ENCODE peak calls at places on chromosomes 11 and 22, in six cellular contexts. V is testis; F is body of pancreas; U is CD4-positive, alpha-beta memory T cell; T is spleen; S is pancreas. P is an unnamed sample.

GRCh38 chr11:44112083-44112865 is 16.8 kb downstream of the EXT2 start:
- DNase-seq in V (peak; percentile 20), F (peak; percentile 41), U (no peak), T (no peak), S (no peak), P (no peak)

GRCh38 chr11:69140635-69141034 is 15.1 kb upstream of the SMIM38 start:
- DNase-seq in V (no peak), F (no peak), U (no peak), T (no peak), S (no peak), P (no peak)

GRCh38 chr22:29912605-29913398 is 29.8 kb downstream of the MTMR3 start:
- DNase-seq in V (no peak), F (no peak), U (no peak), T (no peak), S (no peak), P (no peak)

GRCh38 chr11:121318848-121319834 is 26.6 kb downstream of the SC5D start:
- DNase-seq in V (no peak), F (peak; percentile 13), U (peak; percentile 53), T (no peak), S (no peak), P (no peak)

GRCh38 chr11:129861702-129862107 is 33.7 kb downstream of the NFRKB start:
- DNase-seq in V (peak; percentile 53), F (peak; percentile 76), U (no peak), T (no peak), S (peak; percentile 63), P (peak; percentile 92)

GRCh38 chr22:48320048-48320655 is 1507.5 kb downstream of the BRD1 start:
- DNase-seq in V (no peak), F (no peak), U (no peak), T (peak; percentile 52), S (no peak), P (no peak)

GRCh38 chr11:113048820-113049555 is 87.8 kb downstream of the NCAM1 start:
- DNase-seq in V (no peak), F (no peak), U (no peak), T (no peak), S (no peak), P (no peak)

GRCh38 chr11:100892886-100893285 is 205.8 kb downstream of the ARHGAP42 start:
- DNase-seq in V (no peak), F (no peak), U (no peak), T (no peak), S (no peak), P (no peak)

GRCh38 chr11:116044520-116044919 is 540.3 kb upstream of the CADM1 start:
- DNase-seq in V (no peak), F (no peak), U (no peak), T (no peak), S (no peak), P (no peak)

GRCh38 chr11:130652671-130653335 is 204.4 kb downstream of the ADAMTS15 start:
- DNase-seq in V (peak; percentile 84), F (peak; percentile 52), U (no peak), T (no peak), S (no peak), P (no peak)

GRCh38 chr11:272931-273198 is 5.3 kb upstream of the NLRP6 start:
- DNase-seq in V (no peak), F (no peak), U (no peak), T (peak; percentile 54), S (no peak), P (no peak)

GRCh38 chr22:45638197-45638596 is 33.4 kb upstream of the ATXN10 start:
- DNase-seq in V (no peak), F (no peak), U (no peak), T (no peak), S (no peak), P (no peak)

GRCh38 chr11:133064152-133064877 is 468.0 kb downstream of the OPCML start:
- DNase-seq in V (peak; percentile 85), F (peak; percentile 74), U (no peak), T (peak; percentile 82), S (peak; percentile 65), P (no peak)

GRCh38 chr11:115676768-115677167 is 172.6 kb upstream of the CADM1 start:
- DNase-seq in V (no peak), F (no peak), U (no peak), T (no peak), S (no peak), P (no peak)

GRCh38 chr22:50702261-50702671 is 29.6 kb downstream of the SHANK3 start:
- DNase-seq in V (no peak), F (no peak), U (no peak), T (peak; percentile 42), S (no peak), P (peak; percentile 17)

GRCh38 chr11:313304-313786 is 495 bp upstream of the IFITM1 start:
- DNase-seq in V (no peak), F (no peak), U (no peak), T (peak; percentile 81), S (no peak), P (no peak)

GRCh38 chr11:61460474-61460881 is 30.6 kb downstream of the SDHAF2 start:
- DNase-seq in V (no peak), F (no peak), U (no peak), T (no peak), S (no peak), P (no peak)

GRCh38 chr22:22235564-22235963 is 9.0 kb upstream of the VPREB1 start:
- DNase-seq in V (peak; percentile 47), F (peak; percentile 68), U (peak; percentile 20), T (no peak), S (peak; percentile 5), P (no peak)

GRCh38 chr11:109249597-109249996 is 172.4 kb upstream of the C11orf87 start:
- DNase-seq in V (peak; percentile 40), F (no peak), U (no peak), T (no peak), S (no peak), P (no peak)

GRCh38 chr11:17574799-17575144 is 27.7 kb downstream of the OTOG start:
- DNase-seq in V (no peak), F (no peak), U (no peak), T (no peak), S (no peak), P (no peak)

GRCh38 chr11:111376453-111376871 is 2.6 kb downstream of the POU2AF1 start:
- DNase-seq in V (no peak), F (no peak), U (no peak), T (no peak), S (no peak), P (no peak)

GRCh38 chr22:27075028-27075678 is 417.8 kb downstream of the MIAT start:
- DNase-seq in V (no peak), F (no peak), U (no peak), T (no peak), S (no peak), P (no peak)

GRCh38 chr11:35035894-35036408 is 103.0 kb upstream of the CD44 start:
- DNase-seq in V (no peak), F (no peak), U (no peak), T (no peak), S (no peak), P (no peak)

GRCh38 chr11:133840479-133840941 is 4.8 kb downstream of the SPATA19 start:
- DNase-seq in V (no peak), F (no peak), U (no peak), T (no peak), S (no peak), P (no peak)

DNA sequence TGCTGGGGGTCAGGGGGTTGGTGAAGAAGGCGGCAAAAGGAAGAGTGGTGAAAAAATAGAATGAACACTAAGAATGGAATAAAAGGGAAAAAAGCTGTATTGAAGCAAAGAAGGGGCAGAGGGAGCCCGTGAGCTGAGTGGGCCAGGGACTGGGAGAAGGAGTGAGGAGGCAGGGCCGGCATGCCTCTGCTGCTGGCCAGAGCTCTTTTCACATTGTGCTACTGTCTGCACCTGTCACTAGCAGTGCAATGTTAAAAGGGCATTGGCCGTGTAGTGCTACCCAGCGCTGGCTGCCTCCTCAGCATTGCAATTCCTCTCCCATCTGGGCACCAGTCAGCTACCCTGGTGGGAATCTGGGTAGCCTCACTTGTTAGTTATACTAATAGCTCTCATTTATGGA is 8.7 kb downstream of the YPEL4 start:
- DNase-seq in V (no peak), F (peak; percentile 12), U (no peak), T (no peak), S (no peak), P (no peak)
- H3K4me3 ChIP-seq in V (no peak overlapping the region), F (no peak overlapping the region), U (no peak overlapping the region), T (no peak overlapping the region), S (no peak overlapping the region), P (no peak overlapping the region)

GRCh38 chr11:122642472-122642922 is 13.0 kb upstream of the UBASH3B start:
- DNase-seq in V (no peak), F (no peak), U (no peak), T (no peak), S (peak; percentile 9), P (no peak)
- H3K27ac ChIP-seq in V (no peak overlapping the region), F (peak overlapping the region; percentile 47), U (no peak overlapping the region), T (no peak overlapping the region), S (no peak overlapping the region), P (peak overlapping the region; percentile 88)

GRCh38 chr11:64220271-64220670 is 5.7 kb downstream of the TRPT1 start:
- DNase-seq in V (no peak), F (no peak), U (no peak), T (no peak), S (no peak), P (no peak)
- H3K4me1 ChIP-seq in V (peaks cover 13% of the 10 kb centered on the region), F (peaks cover 36% of the 10 kb centered on the region), U (peaks cover 6% of the 10 kb centered on the region), T (peaks cover 18% of the 10 kb centered on the region), S (peaks cover 13% of the 10 kb centered on the region), P (peaks cover 8% of the 10 kb centered on the region)

GRCh38 chr11:117143871-117144476 is at the start of gene PAFAH1B2:
- DNase-seq in V (peak; percentile 98), F (peak; percentile 97), U (peak; percentile 94), T (peak; percentile 99), S (peak; percentile 96), P (peak; percentile 95)

GRCh38 chr11:117144477-117145392 is 648 bp downstream of the PAFAH1B2 start:
- DNase-seq in V (peak; percentile 61), F (peak; percentile 81), U (peak; percentile 32), T (peak; percentile 89), S (peak; percentile 75), P (peak; percentile 72)

GRCh38 chr11:117145393-117145761 is 1.3 kb downstream of the PAFAH1B2 start:
- DNase-seq in V (peak; percentile 48), F (peak; percentile 21), U (peak; percentile 16), T (no peak), S (no peak), P (no peak)

GRCh38 chr11:117143390-117143789 is 697 bp upstream of the PAFAH1B2 start:
- DNase-seq in V (peak; percentile 85), F (peak; percentile 81), U (peak; percentile 12), T (no peak), S (peak; percentile 52), P (no peak)

DNA sequence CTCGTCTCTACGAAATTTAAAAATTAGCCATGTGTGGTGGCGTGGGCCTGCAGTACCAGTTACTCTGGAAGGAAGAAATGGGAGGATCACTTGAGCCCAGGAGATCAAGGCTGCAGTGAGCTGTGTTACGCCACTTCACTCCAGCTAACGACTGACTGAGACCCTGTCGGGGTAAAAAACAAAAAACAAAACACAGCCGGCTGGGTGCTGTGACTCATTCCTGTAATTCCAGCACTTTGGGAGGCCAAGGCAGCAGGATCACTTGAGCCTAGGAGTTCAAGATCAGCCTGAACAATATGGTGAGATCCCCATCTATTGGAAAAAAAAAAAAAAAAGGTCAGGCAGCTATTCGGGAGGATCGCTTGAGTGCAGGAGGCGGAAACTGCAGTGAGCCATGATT is 2.4 kb downstream of the PAFAH1B2 start:
- DNase-seq in V (no peak), F (no peak), U (no peak), T (no peak), S (no peak), P (no peak)
- H3K4me3 ChIP-seq in V (no peak overlapping the region), F (no peak overlapping the region), U (no peak overlapping the region), T (no peak overlapping the region), S (no peak overlapping the region), P (no peak overlapping the region)

P was measured in RWPE2.